ENCODE peak calls at places on chromosomes 16 and 17, in five cellular contexts. I is colonic mucosa; V is endothelial cell; K is activated effector memory CD4-positive, alpha-beta T cell treated with Interleukin-2 at 50 U/mL for 16 hours; O is non-pigmented ciliary epithelial cell. R is an unnamed sample.

GRCh38 chr17:16988749-16989229 is 16.9 kb upstream of the TNFRSF13B start:
- DNase-seq in V (no peak), K (no peak), O (no peak), I (no peak), R (no peak)

GRCh38 chr17:82021728-82022309 is 859 bp downstream of the CENPX start:
- DNase-seq in K (no peak), V (no peak), O (no peak), I (peak; percentile 66), R (no peak)

GRCh38 chr17:66715076-66715675 is 119.7 kb upstream of the CACNG5 start:
- DNase-seq in K (no peak), I (peak; percentile 70), V (no peak), O (no peak), R (no peak)

GRCh38 chr17:69733171-69734014 is 318.9 kb downstream of the MAP2K6 start:
- DNase-seq in K (no peak), O (peak; percentile 61), I (no peak), V (no peak), R (no peak)

GRCh38 chr16:80117731-80118130 is 423.1 kb upstream of the DYNLRB2 start:
- DNase-seq in O (no peak), V (no peak), K (no peak), I (no peak), R (no peak)

GRCh38 chr17:50689956-50690886 is 17.5 kb downstream of the ANKRD40 start:
- DNase-seq in V (peak; percentile 23), K (no peak), O (no peak), I (no peak), R (no peak)

GRCh38 chr17:47961406-47961805 is 3.7 kb upstream of the PRR15L start:
- DNase-seq in O (no peak), I (no peak), K (no peak), V (no peak), R (no peak)

GRCh38 chr16:53055603-53056527 is 1.1 kb downstream of the CHD9 start:
- DNase-seq in V (peak; percentile 37), K (no peak), I (peak; percentile 74), O (peak; percentile 67), R (peak; percentile 31)

GRCh38 chr16:71707199-71707598 is 17.3 kb downstream of the PHLPP2 start:
- DNase-seq in K (no peak), V (no peak), O (no peak), I (no peak), R (no peak)

GRCh38 chr17:19958023-19958422 is 19.6 kb downstream of the AKAP10 start:
- DNase-seq in K (no peak), I (no peak), V (peak; percentile 25), O (peak; percentile 92), R (no peak)